ENCODE peak calls at places on chromosome 16, in nine cellular contexts. E, T, U, Z, W, O, J, V and G are unnamed samples.

GRCh38 chr16:88569985-88570690 is at the start of gene ZC3H18:
- DNase-seq in E (peak; percentile 94), T (peak; percentile 98), U (peak; percentile 99), Z (peak; percentile 98), W (peak; percentile 97), O (peak; percentile 100), J (peak; percentile 98), V (peak; percentile 78), G (peak; percentile 95)

GRCh38 chr16:27984121-27984520 is 79.4 kb downstream of the GSG1L start:
- DNase-seq in E (no peak), T (no peak), U (no peak), Z (no peak), W (peak; percentile 9), O (no peak), J (no peak), V (no peak), G (no peak)

GRCh38 chr16:2686912-2687507 is 4.7 kb downstream of the KCTD5 start:
- DNase-seq in E (no peak), T (no peak), U (no peak), Z (peak; percentile 33), W (peak; percentile 79), O (no peak), J (peak; percentile 30), V (no peak), G (no peak)

GRCh38 chr16:71865173-71865863 is 18.7 kb downstream of the ZNF821 start:
- DNase-seq in E (no peak), T (no peak), U (no peak), Z (no peak), W (no peak), O (no peak), J (no peak), V (no peak), G (no peak)

GRCh38 chr16:64469351-64469750 is 652.5 kb downstream of the CDH11 start:
- DNase-seq in E (no peak), T (no peak), U (no peak), Z (no peak), W (no peak), O (no peak), J (no peak), V (no peak), G (no peak)

GRCh38 chr16:1293921-1294656 is 15.3 kb upstream of the UBE2I start:
- DNase-seq in E (no peak), T (no peak), U (no peak), Z (no peak), W (no peak), O (no peak), J (no peak), V (no peak), G (no peak)

GRCh38 chr16:53809088-53809951 is 105.4 kb downstream of the FTO start:
- DNase-seq in E (peak; percentile 75), T (no peak), U (peak; percentile 82), Z (no peak), W (no peak), O (no peak), J (no peak), V (no peak), G (no peak)

GRCh38 chr16:3461120-3461519 is 17.6 kb downstream of the NAA60 start:
- DNase-seq in E (no peak), T (no peak), U (no peak), Z (peak; percentile 65), W (no peak), O (no peak), J (no peak), V (no peak), G (no peak)

GRCh38 chr16:50450957-50451356 is 82.2 kb upstream of the BRD7 start:
- DNase-seq in E (no peak), T (no peak), U (no peak), Z (no peak), W (no peak), O (no peak), J (no peak), V (no peak), G (no peak)

GRCh38 chr16:19375561-19376158 is 42.0 kb upstream of the TMC5 start:
- DNase-seq in E (peak; percentile 67), T (peak; percentile 49), U (peak; percentile 62), Z (no peak), W (no peak), O (peak; percentile 77), J (peak; percentile 15), V (no peak), G (peak; percentile 34)

GRCh38 chr16:66959645-66960177 is 1.4 kb upstream of the CES3 start:
- DNase-seq in E (no peak), T (no peak), U (no peak), Z (no peak), W (peak; percentile 71), O (no peak), J (no peak), V (no peak), G (no peak)

GRCh38 chr16:69315486-69316311 is 4.5 kb downstream of the VPS4A start:
- DNase-seq in E (no peak), T (no peak), U (no peak), Z (no peak), W (no peak), O (no peak), J (no peak), V (no peak), G (peak; percentile 34)

GRCh38 chr16:12311309-12311708 is 334.8 kb downstream of the SNX29 start:
- DNase-seq in E (no peak), T (no peak), U (no peak), Z (no peak), W (no peak), O (no peak), J (no peak), V (no peak), G (no peak)

GRCh38 chr16:2178321-2179106 is 17.9 kb downstream of the CASKIN1 start:
- DNase-seq in E (no peak), T (no peak), U (peak; percentile 55), Z (peak; percentile 18), W (no peak), O (peak; percentile 73), J (no peak), V (no peak), G (no peak)

GRCh38 chr16:77062878-77063566 is 128.0 kb upstream of the MON1B start:
- DNase-seq in E (no peak), T (no peak), U (no peak), Z (no peak), W (no peak), O (no peak), J (no peak), V (no peak), G (no peak)

GRCh38 chr16:74556375-74556922 is 50.5 kb downstream of the GLG1 start:
- DNase-seq in E (peak; percentile 58), T (no peak), U (peak; percentile 52), Z (no peak), W (no peak), O (no peak), J (no peak), V (no peak), G (peak; percentile 65)

GRCh38 chr16:74561626-74562025 is 45.3 kb downstream of the GLG1 start:
- DNase-seq in E (no peak), T (no peak), U (no peak), Z (no peak), W (no peak), O (no peak), J (no peak), V (no peak), G (no peak)

GRCh38 chr16:74560912-74561311 is 46.0 kb downstream of the GLG1 start:
- DNase-seq in E (no peak), T (no peak), U (no peak), Z (no peak), W (no peak), O (no peak), J (peak; percentile 23), V (no peak), G (no peak)

GRCh38 chr16:74557275-74557674 is 49.6 kb downstream of the GLG1 start:
- DNase-seq in E (no peak), T (no peak), U (no peak), Z (no peak), W (no peak), O (no peak), J (no peak), V (no peak), G (no peak)

GRCh38 chr16:74558873-74559272 is 48.0 kb downstream of the GLG1 start:
- DNase-seq in E (no peak), T (no peak), U (no peak), Z (no peak), W (no peak), O (no peak), J (no peak), V (no peak), G (no peak)
- H3K4me1 ChIP-seq in E (peaks cover 3% of the 10 kb centered on the region), T (peaks cover 17% of the 10 kb centered on the region), U (peaks cover 11% of the 10 kb centered on the region), Z (peaks cover 33% of the 10 kb centered on the region), W (peaks cover under 1% of the 10 kb centered on the region), O (peaks cover 4% of the 10 kb centered on the region), J (no peaks in the 10 kb centered on the region), V (peaks cover 12% of the 10 kb centered on the region), G (peaks cover 13% of the 10 kb centered on the region)

GRCh38 chr16:30924086-30924714 is 828 bp downstream of the FBXL19 start:
- DNase-seq in E (no peak), T (peak; percentile 33), U (peak; percentile 25), Z (no peak), W (peak; percentile 57), O (peak; percentile 67), J (peak; percentile 35), V (no peak), G (no peak)
- H3K4me3 ChIP-seq in E (peak overlapping the region; percentile 86), T (peak overlapping the region; percentile 66), U (peak overlapping the region; percentile 91), Z (no peak overlapping the region), W (peak overlapping the region; percentile 61), O (peak overlapping the region; percentile 71), J (peak overlapping the region; percentile 71), V (peak overlapping the region; percentile 70), G (peak overlapping the region; percentile 57)

GRCh38 chr16:6218855-6219254 is 1113.8 kb upstream of the RBFOX1 start:
- DNase-seq in E (no peak), T (no peak), U (no peak), Z (no peak), W (no peak), O (no peak), J (no peak), V (no peak), G (no peak)
- H3K4me1 ChIP-seq in E (no peaks in the 10 kb centered on the region), T (no peaks in the 10 kb centered on the region), U (no peaks in the 10 kb centered on the region), Z (no peaks in the 10 kb centered on the region), W (no peaks in the 10 kb centered on the region), O (no peaks in the 10 kb centered on the region), J (no peaks in the 10 kb centered on the region), V (no peaks in the 10 kb centered on the region), G (no peaks in the 10 kb centered on the region)

GRCh38 chr16:81900456-81900855 is 110.8 kb downstream of the SDR42E1 start:
- DNase-seq in E (no peak), T (no peak), U (no peak), Z (no peak), W (no peak), O (no peak), J (no peak), V (no peak), G (no peak)

GRCh38 chr16:81900014-81900413 is 111.3 kb downstream of the SDR42E1 start:
- DNase-seq in E (no peak), T (no peak), U (no peak), Z (no peak), W (no peak), O (no peak), J (no peak), V (no peak), G (no peak)

GRCh38 chr16:81901483-81901882 is 109.8 kb downstream of the SDR42E1 start:
- DNase-seq in E (peak; percentile 85), T (no peak), U (peak; percentile 14), Z (no peak), W (no peak), O (no peak), J (no peak), V (no peak), G (no peak)

GRCh38 chr16:81902025-81902424 is 109.2 kb downstream of the SDR42E1 start:
- DNase-seq in E (peak; percentile 47), T (no peak), U (no peak), Z (no peak), W (no peak), O (no peak), J (no peak), V (no peak), G (no peak)

GRCh38 chr16:81899601-81900000 is 111.7 kb downstream of the SDR42E1 start:
- DNase-seq in E (no peak), T (no peak), U (no peak), Z (no peak), W (no peak), O (no peak), J (no peak), V (no peak), G (no peak)
- H3K4me3 ChIP-seq in E (no peak overlapping the region), T (no peak overlapping the region), U (no peak overlapping the region), Z (no peak overlapping the region), W (no peak overlapping the region), O (no peak overlapping the region), J (no peak overlapping the region), V (no peak overlapping the region), G (no peak overlapping the region)